ENCODE peak calls at places on chromosomes 16 and 17, in six cellular contexts. K, G, X, R, T and U are unnamed samples.

GRCh38 chr17:56833023-56833811 is 503 bp downstream of the C17orf67 start:
- DNase-seq in K (peak), G (peak), X (peak), R (peak), T (peak), U (peak)

GRCh38 chr16:14372471-14372870 is 257.6 kb downstream of the PARN start:
- DNase-seq in K (no peak), G (no peak), X (no peak), R (no peak), T (peak), U (no peak)

GRCh38 chr17:2406903-2407790 is 6.3 kb upstream of the MNT start:
- DNase-seq in K (no peak), G (peak), X (peak), R (peak), T (peak), U (no peak)

GRCh38 chr17:13086142-13086769 is 68.4 kb upstream of the ELAC2 start:
- DNase-seq in K (no peak), G (no peak), X (no peak), R (peak), T (no peak), U (no peak)

GRCh38 chr17:57572062-57572461 is 173.0 kb downstream of the CCDC182 start:
- DNase-seq in K (no peak), G (no peak), X (no peak), R (no peak), T (no peak), U (no peak)

GRCh38 chr16:10441726-10442125 is 55.9 kb downstream of the ATF7IP2 start:
- DNase-seq in K (no peak), G (no peak), X (no peak), R (no peak), T (no peak), U (no peak)

GRCh38 chr16:50259334-50260205 is 6.8 kb upstream of the ADCY7 start:
- DNase-seq in K (peak), G (peak), X (peak), R (peak), T (no peak), U (no peak)

GRCh38 chr16:71412270-71413160 is 29.3 kb downstream of the TLE7 start:
- DNase-seq in K (peak), G (peak), X (no peak), R (peak), T (peak), U (peak)

GRCh38 chr17:37338847-37339246 is 36.9 kb upstream of the C17orf78 start:
- DNase-seq in K (no peak), G (no peak), X (no peak), R (no peak), T (no peak), U (no peak)

GRCh38 chr17:39919087-39919683 is 750 bp upstream of the GSDMB start:
- DNase-seq in K (no peak), G (no peak), X (no peak), R (no peak), T (no peak), U (no peak)

GRCh38 chr17:82320956-82321927 is 3.8 kb upstream of the CD7 start:
- DNase-seq in K (no peak), G (peak), X (no peak), R (no peak), T (peak), U (peak)

GRCh38 chr17:5793157-5793556 is 208.8 kb upstream of the NLRP1 start:
- DNase-seq in K (no peak), G (no peak), X (no peak), R (no peak), T (no peak), U (no peak)

GRCh38 chr16:70253291-70254094 is 1.8 kb upstream of the EXOSC6 start:
- DNase-seq in K (no peak), G (no peak), X (no peak), R (no peak), T (peak), U (no peak)

GRCh38 chr17:79220715-79221291 is 146.2 kb downstream of the ENGASE start:
- DNase-seq in K (no peak), G (no peak), X (peak), R (no peak), T (no peak), U (no peak)

DNA sequence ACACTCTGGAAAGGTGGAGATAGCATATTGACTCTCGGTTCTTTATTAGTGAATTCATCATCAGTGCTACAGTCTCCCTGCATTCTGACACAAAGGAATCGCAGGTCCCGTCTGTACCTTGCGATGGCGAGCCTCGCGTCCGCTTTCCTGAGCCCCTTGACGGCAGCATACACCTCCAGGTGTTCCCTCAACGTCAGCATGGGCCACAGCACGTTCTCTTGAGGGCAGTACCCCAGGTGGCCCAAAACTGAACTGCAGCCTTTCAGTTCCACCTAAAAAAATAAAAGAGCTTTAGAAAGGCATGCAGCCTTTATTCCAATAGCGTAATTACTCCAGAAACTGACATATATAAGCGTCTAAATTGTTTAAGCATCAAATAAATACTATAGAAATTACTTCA is 24.2 kb upstream of the ABCA9 start:
- DNase-seq in K (no peak), G (no peak), X (peak), R (no peak), T (no peak), U (no peak)
- TF ChIP-seq CTCF in K (no peak), G (peak), X (no peak), R (no peak), T (peak), U (peak)

DNA sequence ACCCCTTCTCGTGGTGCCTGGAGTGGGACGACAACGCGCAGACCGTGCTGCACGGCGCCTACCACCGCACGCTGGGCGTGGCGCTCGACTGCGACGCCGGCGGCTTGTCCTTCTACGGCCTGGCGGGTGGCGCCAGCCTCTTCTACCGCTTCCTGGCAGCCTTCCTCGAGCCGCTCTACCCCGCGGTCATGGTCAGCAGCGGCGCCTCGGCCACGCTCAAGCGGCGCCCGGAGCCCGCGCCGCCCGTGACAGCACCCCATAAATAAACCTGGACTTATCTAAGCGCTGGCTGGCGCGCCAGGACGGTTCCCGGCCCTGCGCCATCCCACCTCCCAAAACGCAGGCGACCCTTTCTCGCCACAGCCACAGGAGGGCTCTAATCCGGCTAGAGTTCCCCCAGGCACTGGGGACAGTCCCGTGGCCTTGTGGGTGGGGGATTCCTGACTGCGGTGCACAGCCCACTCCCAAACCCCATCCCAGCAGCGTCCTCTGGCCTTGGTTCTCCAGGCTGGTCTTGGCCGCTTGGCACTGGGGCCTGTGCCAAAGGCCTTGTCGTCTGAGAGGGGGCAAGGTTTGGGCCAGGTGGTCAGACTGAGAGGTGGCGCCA is 10.2 kb upstream of the SLC16A5 start:
- DNase-seq in K (peak), G (peak), X (peak), R (no peak), T (peak), U (peak)
- TF ChIP-seq CTCF in K (peak), G (peak), X (peak), R (no peak), T (no peak), U (no peak)

GRCh38 chr16:22207715-22208360 is 1.8 kb downstream of the EEF2K start:
- DNase-seq in K (no peak), G (no peak), X (no peak), R (no peak), T (no peak), U (no peak)

GRCh38 chr16:22204091-22204655 is 1.9 kb upstream of the EEF2K start:
- DNase-seq in K (no peak), G (no peak), X (no peak), R (no peak), T (no peak), U (no peak)

GRCh38 chr16:22206847-22207714 is 1.0 kb downstream of the EEF2K start:
- DNase-seq in K (peak), G (peak), X (peak), R (peak), T (peak), U (peak)

GRCh38 chr16:22205577-22206012 is 483 bp upstream of the EEF2K start:
- DNase-seq in K (no peak), G (no peak), X (no peak), R (no peak), T (no peak), U (no peak)

DNA sequence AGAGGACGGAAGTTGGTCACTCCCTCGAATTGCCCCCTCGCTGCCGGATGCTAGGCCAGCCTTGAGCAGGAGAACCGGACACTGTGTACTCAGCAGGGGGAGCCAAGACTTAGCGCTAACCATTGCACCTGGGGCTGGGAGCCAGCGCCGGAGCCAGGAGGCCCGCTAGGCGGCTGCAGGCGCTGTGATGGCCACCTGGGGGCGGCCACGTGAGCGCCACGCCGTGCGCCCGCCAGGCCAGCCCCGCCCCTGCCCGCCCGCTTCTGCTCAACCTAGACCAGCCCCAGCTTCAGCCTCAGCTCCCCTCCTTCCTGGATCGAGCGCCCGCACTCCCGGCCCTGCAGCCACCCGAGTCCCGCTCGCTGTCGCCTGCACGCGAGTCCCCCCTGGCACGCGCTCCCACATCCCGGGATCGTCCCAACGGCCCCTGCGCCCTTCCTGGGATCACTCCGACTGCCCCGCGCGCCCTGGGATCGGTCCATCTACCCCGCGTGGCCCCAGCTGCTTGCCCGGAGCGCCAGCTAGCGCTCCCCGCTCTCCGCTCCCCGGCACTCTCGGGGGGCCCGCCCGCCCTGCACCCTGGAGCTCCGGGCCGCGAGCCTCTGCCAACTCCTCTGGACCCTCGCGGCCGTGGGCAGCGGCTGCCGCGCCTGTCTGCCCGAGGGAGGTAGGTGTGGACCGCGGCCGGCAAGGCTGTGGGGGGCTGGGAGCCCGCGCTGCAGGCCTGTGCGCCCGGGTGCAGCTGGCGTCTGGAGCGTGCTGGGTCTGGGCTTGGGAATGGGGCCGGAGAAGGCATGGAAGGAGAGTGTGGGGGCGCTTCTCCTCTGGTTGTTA is at the start of gene EEF2K:
- DNase-seq in K (peak), G (peak), X (peak), R (peak), T (peak), U (peak)
- TF ChIP-seq CTCF in K (peak), G (peak), X (peak), R (no peak), T (peak), U (peak)

DNA sequence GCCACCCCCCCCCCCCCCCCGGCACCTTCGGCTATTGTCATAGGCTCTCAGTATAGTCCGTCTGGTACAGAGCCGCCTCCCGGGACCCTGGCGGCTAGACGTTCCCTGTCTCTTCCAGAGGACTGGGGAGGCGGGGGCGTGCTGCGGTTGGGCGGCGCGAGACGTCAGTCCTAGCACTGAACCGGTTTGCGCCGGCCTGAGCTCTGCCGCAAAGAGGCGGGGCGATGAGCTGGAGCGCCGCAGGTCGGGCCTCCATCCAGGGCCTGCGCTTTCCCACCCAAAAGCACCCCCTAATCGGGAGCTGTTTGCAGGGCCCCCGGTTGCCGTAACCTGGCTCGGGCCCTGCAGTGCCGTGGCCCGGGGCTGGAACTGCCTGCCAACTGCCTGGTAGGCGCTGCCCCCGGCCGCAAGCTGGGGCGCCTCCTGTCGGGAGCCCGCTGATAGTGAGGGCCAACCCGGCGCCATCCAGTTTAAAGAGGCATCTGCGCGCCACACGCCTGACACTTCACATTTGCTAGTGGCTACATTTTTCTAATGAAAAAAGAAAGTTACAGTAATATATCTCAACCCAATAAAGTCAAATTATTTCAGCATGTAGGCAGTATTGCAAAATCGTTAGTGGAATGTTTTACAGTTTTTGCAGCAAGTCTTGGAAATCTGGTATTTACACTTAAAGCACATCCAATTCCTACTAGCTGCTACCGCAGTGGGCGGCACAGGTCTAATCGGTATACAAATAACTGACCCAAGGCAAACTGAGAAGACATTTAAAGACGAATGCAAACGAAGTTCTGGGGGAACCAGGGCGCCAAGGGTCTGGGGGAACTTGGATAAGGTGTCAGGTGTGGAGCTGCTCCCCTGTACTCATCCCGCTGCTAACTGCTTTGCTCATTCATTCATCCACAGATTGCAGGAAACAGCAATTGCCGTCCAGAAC is 753 bp upstream of the USP22 start:
- DNase-seq in K (peak), G (peak), X (peak), R (peak), T (peak), U (peak)
- TF ChIP-seq CTCF in K (peak), G (peak), X (peak), R (no peak), T (peak), U (peak)

GRCh38 chr16:72991645-72992044 is 56.3 kb downstream of the ZFHX3 start:
- DNase-seq in K (no peak), G (no peak), X (no peak), R (no peak), T (no peak), U (no peak)

GRCh38 chr16:72997141-72997542 is 50.8 kb downstream of the ZFHX3 start:
- DNase-seq in K (no peak), G (no peak), X (no peak), R (peak), T (no peak), U (no peak)

GRCh38 chr16:72996291-72997062 is 51.5 kb downstream of the ZFHX3 start:
- DNase-seq in K (no peak), G (no peak), X (no peak), R (no peak), T (no peak), U (no peak)

GRCh38 chr16:72992142-72992601 is 55.8 kb downstream of the ZFHX3 start:
- DNase-seq in K (no peak), G (no peak), X (no peak), R (no peak), T (no peak), U (no peak)

DNA sequence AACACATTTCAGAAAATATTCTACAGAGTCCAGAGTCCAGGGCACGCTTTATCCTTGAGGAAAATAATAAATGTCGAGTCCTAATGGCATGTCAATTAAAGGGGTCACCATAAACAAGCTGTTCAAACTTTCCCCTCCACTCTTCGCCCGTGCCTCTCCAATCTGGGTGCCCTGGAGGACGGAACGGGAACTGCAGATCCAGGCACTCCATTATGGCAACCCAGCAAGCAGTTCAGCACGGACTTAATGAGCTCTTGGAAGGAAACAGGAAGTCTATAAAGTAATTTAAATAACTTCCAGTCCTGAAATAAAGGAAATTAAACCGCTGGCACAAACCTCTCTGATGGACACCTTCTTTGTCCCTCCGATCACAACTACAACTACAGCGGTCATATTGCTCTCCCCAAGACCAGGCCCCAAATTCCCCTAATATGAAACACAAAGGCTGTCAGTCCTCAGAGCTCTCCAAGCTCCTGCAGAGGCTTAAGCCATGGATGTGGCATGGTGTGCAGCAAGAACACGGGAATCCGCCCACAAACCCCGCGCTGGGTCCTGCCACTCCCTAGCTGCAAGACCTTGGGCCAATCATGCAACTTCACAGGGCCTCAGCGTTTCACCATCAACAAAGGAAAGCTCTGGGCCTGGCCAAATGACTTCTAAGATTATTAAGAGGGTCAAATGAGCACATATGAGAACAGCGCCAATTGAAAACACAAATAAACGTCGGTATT is 52.6 kb downstream of the ZFHX3 start:
- DNase-seq in K (no peak), G (no peak), X (no peak), R (no peak), T (no peak), U (no peak)
- TF ChIP-seq CTCF in K (peak), G (peak), X (no peak), R (no peak), T (peak), U (peak)

DNA sequence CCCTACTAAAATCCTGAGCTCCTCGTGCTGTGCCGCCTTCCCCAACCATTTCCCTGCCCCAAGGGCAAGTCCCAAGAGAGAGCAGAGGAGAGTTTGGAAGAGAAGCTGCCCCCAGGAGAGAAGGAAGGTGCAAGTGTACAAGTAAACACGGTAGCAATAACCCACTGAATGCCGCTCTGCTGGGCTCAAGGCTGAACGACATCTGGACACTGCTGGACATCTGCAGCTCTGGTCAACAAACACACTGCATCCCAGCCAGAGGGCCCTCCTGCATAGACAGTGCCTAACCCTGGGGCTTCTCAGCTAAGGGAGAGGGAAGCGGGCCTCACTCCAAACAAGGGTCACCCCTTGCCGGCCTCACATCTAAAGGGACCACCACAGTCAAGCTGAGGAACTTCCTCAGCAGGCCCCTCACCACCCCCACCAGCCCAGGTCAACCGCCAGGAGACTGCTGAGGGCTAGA is 12.7 kb downstream of the JUP start:
- DNase-seq in K (no peak), G (no peak), X (no peak), R (no peak), T (no peak), U (no peak)
- TF ChIP-seq CTCF in K (peak), G (no peak), X (no peak), R (no peak), T (no peak), U (no peak)

DNA sequence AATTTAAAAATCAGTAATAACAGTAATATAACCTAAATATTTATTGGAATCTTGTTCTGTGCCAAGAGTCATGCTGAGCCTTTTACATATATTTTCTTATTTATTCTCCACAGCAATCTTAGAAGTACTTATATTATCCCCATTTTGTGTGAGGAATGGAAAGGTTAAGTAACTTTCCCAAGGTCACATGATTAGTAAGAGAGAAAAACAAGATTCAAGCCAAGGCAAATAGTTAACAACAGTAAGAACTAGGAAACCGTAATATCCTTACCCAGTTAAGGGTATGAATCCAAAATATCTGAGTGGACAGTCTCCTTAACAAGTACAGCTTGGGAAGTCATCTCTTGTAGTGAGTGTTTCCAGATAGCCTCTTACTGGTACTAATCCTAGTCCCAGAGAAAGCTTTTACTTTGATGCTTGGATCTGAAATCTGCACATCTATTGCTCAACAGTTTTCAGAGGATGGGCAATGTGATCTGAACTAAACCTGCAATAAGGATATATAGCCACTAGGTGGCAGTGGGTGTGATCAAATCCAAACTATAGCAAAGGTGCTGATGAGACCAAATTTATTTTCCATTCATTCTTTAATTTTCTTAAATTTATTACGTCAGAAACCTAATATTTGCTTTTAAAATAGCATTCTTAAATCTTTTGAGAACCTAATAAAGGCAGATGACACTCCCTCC is 23.3 kb downstream of the SHISA6 start:
- DNase-seq in K (no peak), G (no peak), X (no peak), R (no peak), T (no peak), U (no peak)
- TF ChIP-seq CTCF in K (peak), G (peak), X (peak), R (no peak), T (peak), U (no peak)

GRCh38 chr17:28951991-28952975 is 965 bp upstream of the PHF12 start:
- DNase-seq in K (peak), G (peak), X (peak), R (peak), T (peak), U (peak)
- TF ChIP-seq CTCF in K (peak), G (no peak), X (no peak), R (no peak), T (no peak), U (no peak)